ENCODE peak calls at places on chromosomes 4 and X, in four cellular contexts. W is H7, P is cardiac muscle cell, D is iPS-NIHi11. L is an unnamed sample.

GRCh38 chr4:181890031-181890430 is 353.2 kb upstream of the TENM3 start:
- DNase-seq in W (no peak), P (no peak), D (no peak), L (no peak)

GRCh38 chr4:39883645-39884044 is 94.1 kb downstream of the PDS5A start:
- DNase-seq in W (no peak), P (no peak), D (no peak), L (no peak)

GRCh38 chr4:87192155-87192919 is 28.1 kb downstream of the KLHL8 start:
- DNase-seq in W (no peak), P (no peak), D (no peak), L (no peak)

GRCh38 chr4:70901984-70902576 is at the start of gene MOB1B:
- DNase-seq in W (peak; percentile 97), P (peak; percentile 96), D (peak; percentile 97), L (peak; percentile 88)

GRCh38 chr4:152659806-152660205 is 20.0 kb downstream of the TMEM154 start:
- DNase-seq in W (no peak), P (no peak), D (no peak), L (no peak)

GRCh38 chrX:10579018-10579752 is 41.2 kb downstream of the MID1 start:
- DNase-seq in W (no peak), P (no peak), D (no peak), L (no peak)

GRCh38 chrX:40158036-40158706 is 60.4 kb upstream of the BCOR start:
- DNase-seq in W (peak; percentile 97), P (peak; percentile 75), D (peak; percentile 77), L (no peak)

GRCh38 chrX:56794831-56795230 is 65.8 kb downstream of the NBDY start:
- DNase-seq in W (peak; percentile 7), P (no peak), D (no peak), L (no peak)